ENCODE peak calls at places on chromosomes 5 and 9, in seven cellular contexts. A, Q, O, J, S, U and V are unnamed samples.

GRCh38 chr5:1293997-1294838 is 650 bp downstream of the TERT start:
- DNase-seq in A (no peak), Q (no peak), O (no peak), J (no peak), S (no peak), U (no peak), V (no peak)

GRCh38 chr9:81445331-81445921 is 243.9 kb downstream of the TLE1 start:
- DNase-seq in A (no peak), Q (no peak), O (no peak), J (no peak), S (no peak), U (no peak), V (no peak)

GRCh38 chr9:86573886-86574285 is 219.7 kb upstream of the TUT7 start:
- DNase-seq in A (no peak), Q (no peak), O (no peak), J (no peak), S (peak), U (no peak), V (no peak)

GRCh38 chr9:95373069-95373681 is 55.7 kb upstream of the FANCC start:
- DNase-seq in A (no peak), Q (no peak), O (no peak), J (no peak), S (no peak), U (no peak), V (no peak)

GRCh38 chr9:93954436-93955355 is at the start of gene BARX1:
- DNase-seq in A (no peak), Q (no peak), O (no peak), J (peak), S (no peak), U (no peak), V (no peak)

GRCh38 chr5:145937432-145938250 is 1.3 kb downstream of the SH3RF2 start:
- DNase-seq in A (peak), Q (peak), O (no peak), J (no peak), S (no peak), U (no peak), V (no peak)

GRCh38 chr5:684771-685216 is 8.4 kb downstream of the TPPP start:
- DNase-seq in A (no peak), Q (no peak), O (no peak), J (no peak), S (no peak), U (no peak), V (no peak)

GRCh38 chr5:138668451-138668850 is 84.8 kb upstream of the CTNNA1 start:
- DNase-seq in A (no peak), Q (no peak), O (peak), J (no peak), S (no peak), U (no peak), V (no peak)

GRCh38 chr5:78886650-78887230 is 98.4 kb downstream of the ARSB start:
- DNase-seq in A (peak), Q (peak), O (no peak), J (peak), S (peak), U (no peak), V (no peak)

GRCh38 chr5:107651326-107651725 is 19.4 kb downstream of the EFNA5 start:
- DNase-seq in A (peak), Q (no peak), O (no peak), J (no peak), S (no peak), U (no peak), V (no peak)

GRCh38 chr5:56175465-56175864 is 57.7 kb downstream of the ANKRD55 start:
- DNase-seq in A (peak), Q (peak), O (no peak), J (peak), S (peak), U (no peak), V (no peak)

GRCh38 chr5:6903934-6904333 is 190.7 kb downstream of the TENT4A start:
- DNase-seq in A (no peak), Q (no peak), O (no peak), J (no peak), S (no peak), U (no peak), V (no peak)

GRCh38 chr9:24614070-24614469 is 68.4 kb upstream of the IZUMO3 start:
- DNase-seq in A (peak), Q (no peak), O (no peak), J (no peak), S (no peak), U (no peak), V (no peak)

GRCh38 chr9:33164138-33164809 is 2.9 kb downstream of the B4GALT1 start:
- DNase-seq in A (no peak), Q (no peak), O (no peak), J (no peak), S (no peak), U (no peak), V (no peak)